ENCODE peak calls at places on chromosomes 13 and 19, in ten cellular contexts. I is endothelial cell of umbilical vein; D is cardiac muscle cell; G is endodermal cell; V is SK-N-SH; T is CD8-positive, alpha-beta T cell; F is body of pancreas; P is MM.1S; M is fibroblast of lung; X is colonic mucosa. Z is an unnamed sample.
A peak's percentile ranks its signal among the peaks of the same experiment; 100 is the strongest.

GRCh38 chr13:87582399-87582798 is 88.8 kb upstream of the SLITRK5 start:
- DNase-seq in I (no peak), D (no peak), G (no peak), V (no peak), T (no peak), F (no peak), P (no peak), M (no peak), X (no peak), Z (no peak)

GRCh38 chr13:110801044-110801443 is 87.5 kb downstream of the ING1 start:
- DNase-seq in I (no peak), D (no peak), G (peak; percentile 49), V (no peak), T (no peak), F (no peak), P (no peak), M (no peak), X (no peak), Z (no peak)

GRCh38 chr13:50707533-50708096 is 135.9 kb downstream of the DLEU7 start:
- DNase-seq in I (no peak), D (no peak), G (no peak), V (peak; percentile 13), T (no peak), F (no peak), P (peak; percentile 28), M (no peak), X (no peak), Z (no peak)

GRCh38 chr13:51158923-51159322 is 47.8 kb upstream of the C13orf42 start:
- DNase-seq in I (peak; percentile 9), D (peak; percentile 38), G (peak; percentile 50), V (no peak), T (no peak), F (no peak), P (no peak), M (peak; percentile 2), X (no peak), Z (no peak)

GRCh38 chr13:27053902-27054595 is 117.6 kb downstream of the USP12 start:
- DNase-seq in I (peak; percentile 18), D (peak; percentile 50), G (no peak), V (no peak), T (no peak), F (no peak), P (no peak), M (peak; percentile 73), X (no peak), Z (peak; percentile 92)

GRCh38 chr19:44207126-44207803 is 5.1 kb upstream of the ZNF227 start:
- DNase-seq in I (peak; percentile 91), D (peak; percentile 96), G (peak; percentile 95), V (peak; percentile 91), T (peak; percentile 86), F (peak; percentile 87), P (peak; percentile 93), M (peak; percentile 94), X (peak; percentile 94), Z (peak; percentile 90)

GRCh38 chr13:64688893-64689677 is 2541.1 kb downstream of the PCDH9 start:
- DNase-seq in I (no peak), D (no peak), G (no peak), V (no peak), T (no peak), F (no peak), P (no peak), M (peak; percentile 36), X (no peak), Z (peak; percentile 81)

GRCh38 chr13:27353166-27353583 is 71.2 kb upstream of the GTF3A start:
- DNase-seq in I (no peak), D (peak; percentile 37), G (no peak), V (no peak), T (no peak), F (no peak), P (peak; percentile 55), M (peak; percentile 50), X (no peak), Z (no peak)

GRCh38 chr13:29170451-29171082 is 350.4 kb downstream of the MTUS2 start:
- DNase-seq in I (no peak), D (no peak), G (no peak), V (no peak), T (no peak), F (no peak), P (no peak), M (peak; percentile 21), X (no peak), Z (no peak)

GRCh38 chr13:85260896-85261295 is 538.3 kb downstream of the SLITRK6 start:
- DNase-seq in I (no peak), D (no peak), G (peak; percentile 67), V (no peak), T (no peak), F (no peak), P (no peak), M (no peak), X (no peak), Z (no peak)

GRCh38 chr19:56748443-56748842 is 76.9 kb upstream of the ZNF835 start:
- DNase-seq in I (no peak), D (peak; percentile 30), G (no peak), V (peak; percentile 40), T (no peak), F (peak; percentile 18), P (no peak), M (peak; percentile 14), X (no peak), Z (no peak)

GRCh38 chr13:46831588-46832194 is 34.7 kb upstream of the ESD start:
- DNase-seq in I (peak; percentile 60), D (peak; percentile 71), G (peak; percentile 78), V (peak; percentile 33), T (no peak), F (peak; percentile 16), P (peak; percentile 21), M (peak; percentile 80), X (peak; percentile 48), Z (peak; percentile 29)

DNA sequence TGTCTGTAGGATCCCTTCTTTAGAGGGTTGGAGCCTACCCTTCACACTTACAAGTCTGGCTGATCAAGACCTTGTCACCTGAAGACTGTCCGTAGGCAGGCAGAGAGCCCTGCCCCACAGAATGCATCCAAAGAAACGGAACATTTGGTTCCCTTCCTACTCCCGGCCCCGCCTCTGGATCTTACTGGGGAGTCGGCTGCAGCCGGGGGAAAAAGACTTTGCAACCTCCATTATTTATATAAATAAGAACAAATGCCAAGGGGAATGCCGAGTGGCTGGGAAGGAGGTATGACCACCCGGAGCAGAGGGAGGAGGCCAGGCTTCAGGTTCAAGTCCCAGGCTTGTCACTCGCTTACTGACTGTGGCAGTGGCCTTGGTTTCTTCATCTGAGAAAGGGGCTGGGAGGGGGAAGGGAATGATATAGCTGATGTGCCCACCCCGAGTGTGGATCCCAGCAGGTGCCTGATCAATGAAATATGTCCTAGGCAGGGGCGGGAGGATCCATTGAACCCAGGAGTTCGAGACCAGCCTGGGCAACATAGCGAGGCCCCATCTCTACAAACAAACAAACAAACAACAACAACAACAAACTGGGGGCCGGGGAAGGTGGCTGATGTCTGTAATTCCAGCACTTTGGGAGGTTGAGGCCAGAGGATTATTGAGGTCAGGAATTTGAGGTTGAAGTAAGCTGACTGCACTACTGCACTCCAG is 48.7 kb downstream of the RFX2 start:
- DNase-seq in I (peak; percentile 31), D (no peak), G (peak; percentile 47), V (no peak), T (peak; percentile 36), F (no peak), P (no peak), M (no peak), X (peak; percentile 39), Z (no peak)
- H3K4me1 ChIP-seq in I (peaks cover 77% of the 10 kb centered on the region), D (no peaks in the 10 kb centered on the region), G (peaks cover 9% of the 10 kb centered on the region), V (peaks cover 39% of the 10 kb centered on the region), T (peaks cover 36% of the 10 kb centered on the region), F (peaks cover 30% of the 10 kb centered on the region), P (no peaks in the 10 kb centered on the region), M (peaks cover 20% of the 10 kb centered on the region), X (peaks cover 21% of the 10 kb centered on the region), Z (peaks cover 62% of the 10 kb centered on the region)

DNA sequence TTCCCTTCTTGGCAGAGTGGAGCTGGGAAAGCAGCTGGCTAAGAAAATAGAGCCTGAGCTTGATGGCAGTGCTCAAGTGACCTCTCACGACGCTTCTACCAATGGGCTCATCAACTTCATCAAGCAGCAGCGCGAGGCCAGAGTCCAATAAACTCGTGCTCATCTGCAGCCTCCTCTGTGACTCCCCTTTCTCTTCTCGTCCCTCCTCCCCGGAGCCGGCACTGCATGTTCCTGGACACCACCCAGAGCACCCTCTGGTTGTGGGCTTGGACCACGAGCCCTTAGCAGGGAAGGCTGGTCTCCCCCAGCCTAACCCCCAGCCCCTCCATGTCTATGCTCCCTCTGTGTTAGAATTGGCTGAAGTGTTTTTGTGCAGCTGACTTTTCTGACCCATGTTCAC is 4.3 kb upstream of the PDCD2L start:
- DNase-seq in I (no peak), D (no peak), G (no peak), V (no peak), T (no peak), F (no peak), P (no peak), M (no peak), X (no peak), Z (no peak)
- TF ChIP-seq CTCF in I (no peak), D (no peak), G (no peak), V (no peak), T (no peak), F (no peak), P (no peak), M (no peak), X (no peak), Z (no peak)

GRCh38 chr19:54173951-54174817 is 1.2 kb upstream of the TMC4 start:
- DNase-seq in I (no peak), D (no peak), G (no peak), V (peak; percentile 29), T (no peak), F (no peak), P (no peak), M (no peak), X (no peak), Z (no peak)
- H3K4me1 ChIP-seq in I (no peaks in the 10 kb centered on the region), D (peaks cover 3% of the 10 kb centered on the region), G (no peaks in the 10 kb centered on the region), V (peaks cover 6% of the 10 kb centered on the region), T (no peaks in the 10 kb centered on the region), F (peaks cover 12% of the 10 kb centered on the region), P (no peaks in the 10 kb centered on the region), M (no peaks in the 10 kb centered on the region), X (no peaks in the 10 kb centered on the region), Z (no peaks in the 10 kb centered on the region)

DNA sequence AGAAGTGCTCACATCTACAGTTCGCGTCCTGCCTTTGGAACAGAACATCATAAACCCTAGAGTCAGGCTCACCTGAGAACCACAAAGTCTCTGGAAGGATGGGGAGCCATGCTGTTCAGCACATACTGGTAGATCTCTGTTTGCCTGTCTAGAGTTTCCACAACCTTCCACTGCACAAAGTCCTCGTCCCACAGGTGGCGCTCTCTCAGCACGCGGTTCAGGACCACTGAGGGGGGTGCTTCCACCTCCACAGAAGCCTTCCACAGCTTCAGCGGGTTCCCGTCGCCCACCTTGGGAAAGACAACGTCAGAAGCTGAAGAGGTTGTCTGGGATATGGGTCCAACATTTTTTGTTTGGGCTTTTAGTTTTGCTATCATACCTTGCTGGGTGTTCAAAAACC is 93.6 kb downstream of the KL start:
- DNase-seq in I (no peak), D (no peak), G (peak; percentile 78), V (no peak), T (no peak), F (no peak), P (no peak), M (no peak), X (no peak), Z (no peak)
- TF ChIP-seq CTCF in I (peak; percentile 23), D (peak; percentile 19), G (peak; percentile 71), V (peak; percentile 45), T (no peak), F (no peak), P (no peak), M (peak; percentile 29), X (no peak), Z (peak; percentile 48)

GRCh38 chr19:3380829-3381228 is 14.4 kb downstream of the NFIC start:
- DNase-seq in I (no peak), D (no peak), G (no peak), V (no peak), T (no peak), F (peak; percentile 12), P (no peak), M (no peak), X (no peak), Z (no peak)
- H3K4me1 ChIP-seq in I (peaks cover 3% of the 10 kb centered on the region), D (peaks cover 18% of the 10 kb centered on the region), G (no peaks in the 10 kb centered on the region), V (peaks cover 33% of the 10 kb centered on the region), T (no peaks in the 10 kb centered on the region), F (peaks cover 90% of the 10 kb centered on the region), P (peaks cover 3% of the 10 kb centered on the region), M (peaks cover 24% of the 10 kb centered on the region), X (no peaks in the 10 kb centered on the region), Z (no peaks in the 10 kb centered on the region)